ENCODE peak calls at places on chromosome 15, in five cellular contexts. One of them, this sample, is unnamed.

GRCh38 chr15:85730001-85730820 is 64.5 kb downstream of the KLHL25 start:
- DNase-seq in GM23248: peak
- DNase-seq in NCI-H187: no peak
- DNase-seq in SW480: peak
- DNase-seq in hepatic stellate cell: peak
- DNase-seq in this sample: no peak

GRCh38 chr15:94119923-94120775 is 111.2 kb upstream of the MCTP2 start:
- DNase-seq in GM23248: peak
- DNase-seq in NCI-H187: peak
- DNase-seq in SW480: peak
- DNase-seq in hepatic stellate cell: peak
- DNase-seq in this sample: peak

GRCh38 chr15:73075151-73075859 is 23.0 kb downstream of the NEO1 start:
- DNase-seq in GM23248: peak
- DNase-seq in NCI-H187: no peak
- DNase-seq in SW480: no peak
- DNase-seq in hepatic stellate cell: no peak
- DNase-seq in this sample: no peak

GRCh38 chr15:41689834-41690233 is 29.6 kb downstream of the MGA start:
- DNase-seq in GM23248: peak
- DNase-seq in NCI-H187: no peak
- DNase-seq in SW480: no peak
- DNase-seq in hepatic stellate cell: no peak
- DNase-seq in this sample: peak

GRCh38 chr15:40287968-40288367 is 5.1 kb upstream of the ANKRD63 start:
- DNase-seq in GM23248: peak
- DNase-seq in NCI-H187: no peak
- DNase-seq in SW480: no peak
- DNase-seq in hepatic stellate cell: no peak
- DNase-seq in this sample: no peak

GRCh38 chr15:77060560-77060959 is 10.3 kb downstream of the TSPAN3 start:
- DNase-seq in GM23248: peak
- DNase-seq in NCI-H187: no peak
- DNase-seq in SW480: no peak
- DNase-seq in hepatic stellate cell: no peak
- DNase-seq in this sample: no peak

GRCh38 chr15:40420793-40421192 is 15.2 kb downstream of the IVD start:
- DNase-seq in GM23248: no peak
- DNase-seq in NCI-H187: no peak
- DNase-seq in SW480: no peak
- DNase-seq in hepatic stellate cell: no peak
- DNase-seq in this sample: no peak

GRCh38 chr15:67307889-67308597 is 53.5 kb downstream of the IQCH start:
- DNase-seq in GM23248: no peak
- DNase-seq in NCI-H187: no peak
- DNase-seq in SW480: no peak
- DNase-seq in hepatic stellate cell: no peak
- DNase-seq in this sample: no peak

GRCh38 chr15:52730163-52730562 is 51.0 kb upstream of the ATOSA start:
- DNase-seq in GM23248: peak
- DNase-seq in NCI-H187: no peak
- DNase-seq in SW480: no peak
- DNase-seq in hepatic stellate cell: no peak
- DNase-seq in this sample: no peak

GRCh38 chr15:63288778-63289378 is 11.5 kb downstream of the APH1B start:
- DNase-seq in GM23248: peak
- DNase-seq in NCI-H187: no peak
- DNase-seq in SW480: peak
- DNase-seq in hepatic stellate cell: peak
- DNase-seq in this sample: no peak

GRCh38 chr15:71623111-71623510 is 187.2 kb upstream of the NR2E3 start:
- DNase-seq in GM23248: no peak
- DNase-seq in NCI-H187: no peak
- DNase-seq in SW480: no peak
- DNase-seq in hepatic stellate cell: no peak
- DNase-seq in this sample: no peak

This sample was measured in GF-D8.